ENCODE peak calls at places on chromosomes 13 and 19, in eight cellular contexts. One of them, this sample, is unnamed.

GRCh38 chr13:75694742-75695141 is 58.6 kb downstream of the LMO7 start:
- DNase-seq in activated CD4-positive, alpha-beta T cell treated with anti-CD3 and anti-CD28 coated beads, Interleukin-2, amount 50 U/mL, for 1 hour: no peak
- DNase-seq in LHCN-M2: no peak
- DNase-seq in T-helper 17 cell: no peak
- DNase-seq in stimulated activated CD4-positive, alpha-beta T cell treated with anti-CD3 and anti-CD28 coated beads, Interleukin-4, amount 100 ng/mL, for 4 hours: no peak
- DNase-seq in activated CD4-positive, CD25-positive, alpha-beta regulatory T cell: no peak
- DNase-seq in endothelial cell of umbilical vein: no peak
- DNase-seq in KG1: no peak
- DNase-seq in this sample: no peak

GRCh38 chr19:53786744-53787143 is 37.4 kb downstream of the NLRP12 start:
- DNase-seq in activated CD4-positive, alpha-beta T cell treated with anti-CD3 and anti-CD28 coated beads, Interleukin-2, amount 50 U/mL, for 1 hour: no peak
- DNase-seq in LHCN-M2: no peak
- DNase-seq in T-helper 17 cell: no peak
- DNase-seq in stimulated activated CD4-positive, alpha-beta T cell treated with anti-CD3 and anti-CD28 coated beads, Interleukin-4, amount 100 ng/mL, for 4 hours: no peak
- DNase-seq in activated CD4-positive, CD25-positive, alpha-beta regulatory T cell: no peak
- DNase-seq in endothelial cell of umbilical vein: no peak
- DNase-seq in KG1: no peak
- DNase-seq in this sample: no peak

GRCh38 chr19:51359294-51359693 is 6.9 kb downstream of the ETFB start:
- DNase-seq in activated CD4-positive, alpha-beta T cell treated with anti-CD3 and anti-CD28 coated beads, Interleukin-2, amount 50 U/mL, for 1 hour: no peak
- DNase-seq in LHCN-M2: peak
- DNase-seq in T-helper 17 cell: no peak
- DNase-seq in stimulated activated CD4-positive, alpha-beta T cell treated with anti-CD3 and anti-CD28 coated beads, Interleukin-4, amount 100 ng/mL, for 4 hours: no peak
- DNase-seq in activated CD4-positive, CD25-positive, alpha-beta regulatory T cell: no peak
- DNase-seq in endothelial cell of umbilical vein: no peak
- DNase-seq in KG1: no peak
- DNase-seq in this sample: peak

GRCh38 chr13:72163671-72164070 is 296.7 kb upstream of the DACH1 start:
- DNase-seq in activated CD4-positive, alpha-beta T cell treated with anti-CD3 and anti-CD28 coated beads, Interleukin-2, amount 50 U/mL, for 1 hour: no peak
- DNase-seq in LHCN-M2: peak
- DNase-seq in T-helper 17 cell: no peak
- DNase-seq in stimulated activated CD4-positive, alpha-beta T cell treated with anti-CD3 and anti-CD28 coated beads, Interleukin-4, amount 100 ng/mL, for 4 hours: no peak
- DNase-seq in activated CD4-positive, CD25-positive, alpha-beta regulatory T cell: no peak
- DNase-seq in endothelial cell of umbilical vein: no peak
- DNase-seq in KG1: no peak
- DNase-seq in this sample: no peak

GRCh38 chr19:16460454-16460853 is 11.3 kb downstream of the EPS15L1 start:
- DNase-seq in activated CD4-positive, alpha-beta T cell treated with anti-CD3 and anti-CD28 coated beads, Interleukin-2, amount 50 U/mL, for 1 hour: no peak
- DNase-seq in LHCN-M2: no peak
- DNase-seq in T-helper 17 cell: no peak
- DNase-seq in stimulated activated CD4-positive, alpha-beta T cell treated with anti-CD3 and anti-CD28 coated beads, Interleukin-4, amount 100 ng/mL, for 4 hours: no peak
- DNase-seq in activated CD4-positive, CD25-positive, alpha-beta regulatory T cell: no peak
- DNase-seq in endothelial cell of umbilical vein: no peak
- DNase-seq in KG1: no peak
- DNase-seq in this sample: no peak

GRCh38 chr13:97194473-97194872 is 27.7 kb upstream of the MBNL2 start:
- DNase-seq in activated CD4-positive, alpha-beta T cell treated with anti-CD3 and anti-CD28 coated beads, Interleukin-2, amount 50 U/mL, for 1 hour: no peak
- DNase-seq in LHCN-M2: peak
- DNase-seq in T-helper 17 cell: no peak
- DNase-seq in stimulated activated CD4-positive, alpha-beta T cell treated with anti-CD3 and anti-CD28 coated beads, Interleukin-4, amount 100 ng/mL, for 4 hours: no peak
- DNase-seq in activated CD4-positive, CD25-positive, alpha-beta regulatory T cell: no peak
- DNase-seq in endothelial cell of umbilical vein: peak
- DNase-seq in KG1: no peak
- DNase-seq in this sample: peak

GRCh38 chr13:80604094-80604493 is 263.2 kb upstream of the SPRY2 start:
- DNase-seq in activated CD4-positive, alpha-beta T cell treated with anti-CD3 and anti-CD28 coated beads, Interleukin-2, amount 50 U/mL, for 1 hour: no peak
- DNase-seq in LHCN-M2: peak
- DNase-seq in T-helper 17 cell: no peak
- DNase-seq in stimulated activated CD4-positive, alpha-beta T cell treated with anti-CD3 and anti-CD28 coated beads, Interleukin-4, amount 100 ng/mL, for 4 hours: no peak
- DNase-seq in activated CD4-positive, CD25-positive, alpha-beta regulatory T cell: no peak
- DNase-seq in endothelial cell of umbilical vein: no peak
- DNase-seq in KG1: no peak
- DNase-seq in this sample: no peak

GRCh38 chr13:29536853-29537252 is 58.6 kb downstream of the SLC7A1 start:
- DNase-seq in activated CD4-positive, alpha-beta T cell treated with anti-CD3 and anti-CD28 coated beads, Interleukin-2, amount 50 U/mL, for 1 hour: no peak
- DNase-seq in LHCN-M2: no peak
- DNase-seq in T-helper 17 cell: no peak
- DNase-seq in stimulated activated CD4-positive, alpha-beta T cell treated with anti-CD3 and anti-CD28 coated beads, Interleukin-4, amount 100 ng/mL, for 4 hours: no peak
- DNase-seq in activated CD4-positive, CD25-positive, alpha-beta regulatory T cell: no peak
- DNase-seq in endothelial cell of umbilical vein: no peak
- DNase-seq in KG1: no peak
- DNase-seq in this sample: no peak

GRCh38 chr13:99312493-99312883 is 5.3 kb upstream of the GPR183 start:
- DNase-seq in activated CD4-positive, alpha-beta T cell treated with anti-CD3 and anti-CD28 coated beads, Interleukin-2, amount 50 U/mL, for 1 hour: no peak
- DNase-seq in LHCN-M2: peak
- DNase-seq in T-helper 17 cell: no peak
- DNase-seq in stimulated activated CD4-positive, alpha-beta T cell treated with anti-CD3 and anti-CD28 coated beads, Interleukin-4, amount 100 ng/mL, for 4 hours: no peak
- DNase-seq in activated CD4-positive, CD25-positive, alpha-beta regulatory T cell: no peak
- DNase-seq in endothelial cell of umbilical vein: no peak
- DNase-seq in KG1: peak
- DNase-seq in this sample: peak

GRCh38 chr13:46134961-46135522 is 30.2 kb upstream of the CPB2 start:
- DNase-seq in activated CD4-positive, alpha-beta T cell treated with anti-CD3 and anti-CD28 coated beads, Interleukin-2, amount 50 U/mL, for 1 hour: no peak
- DNase-seq in LHCN-M2: no peak
- DNase-seq in T-helper 17 cell: no peak
- DNase-seq in stimulated activated CD4-positive, alpha-beta T cell treated with anti-CD3 and anti-CD28 coated beads, Interleukin-4, amount 100 ng/mL, for 4 hours: no peak
- DNase-seq in activated CD4-positive, CD25-positive, alpha-beta regulatory T cell: no peak
- DNase-seq in endothelial cell of umbilical vein: no peak
- DNase-seq in KG1: no peak
- DNase-seq in this sample: peak

GRCh38 chr13:20475927-20476691 is 49.5 kb downstream of the CRYL1 start:
- DNase-seq in activated CD4-positive, alpha-beta T cell treated with anti-CD3 and anti-CD28 coated beads, Interleukin-2, amount 50 U/mL, for 1 hour: peak
- DNase-seq in LHCN-M2: no peak
- DNase-seq in T-helper 17 cell: peak
- DNase-seq in stimulated activated CD4-positive, alpha-beta T cell treated with anti-CD3 and anti-CD28 coated beads, Interleukin-4, amount 100 ng/mL, for 4 hours: peak
- DNase-seq in activated CD4-positive, CD25-positive, alpha-beta regulatory T cell: peak
- DNase-seq in endothelial cell of umbilical vein: no peak
- DNase-seq in KG1: peak
- DNase-seq in this sample: no peak

GRCh38 chr13:98839826-98840769 is 87.6 kb upstream of the SLC15A1 start:
- DNase-seq in activated CD4-positive, alpha-beta T cell treated with anti-CD3 and anti-CD28 coated beads, Interleukin-2, amount 50 U/mL, for 1 hour: peak
- DNase-seq in LHCN-M2: peak
- DNase-seq in T-helper 17 cell: peak
- DNase-seq in stimulated activated CD4-positive, alpha-beta T cell treated with anti-CD3 and anti-CD28 coated beads, Interleukin-4, amount 100 ng/mL, for 4 hours: peak
- DNase-seq in activated CD4-positive, CD25-positive, alpha-beta regulatory T cell: no peak
- DNase-seq in endothelial cell of umbilical vein: peak
- DNase-seq in KG1: no peak
- DNase-seq in this sample: peak

GRCh38 chr13:68173111-68173510 is 943.0 kb upstream of the PCDH9 start:
- DNase-seq in activated CD4-positive, alpha-beta T cell treated with anti-CD3 and anti-CD28 coated beads, Interleukin-2, amount 50 U/mL, for 1 hour: no peak
- DNase-seq in LHCN-M2: peak
- DNase-seq in T-helper 17 cell: no peak
- DNase-seq in stimulated activated CD4-positive, alpha-beta T cell treated with anti-CD3 and anti-CD28 coated beads, Interleukin-4, amount 100 ng/mL, for 4 hours: no peak
- DNase-seq in activated CD4-positive, CD25-positive, alpha-beta regulatory T cell: no peak
- DNase-seq in endothelial cell of umbilical vein: no peak
- DNase-seq in KG1: no peak
- DNase-seq in this sample: no peak

GRCh38 chr19:49497047-49497789 is 984 bp downstream of the RPS11 start:
- DNase-seq in activated CD4-positive, alpha-beta T cell treated with anti-CD3 and anti-CD28 coated beads, Interleukin-2, amount 50 U/mL, for 1 hour: peak
- DNase-seq in LHCN-M2: peak
- DNase-seq in T-helper 17 cell: peak
- DNase-seq in stimulated activated CD4-positive, alpha-beta T cell treated with anti-CD3 and anti-CD28 coated beads, Interleukin-4, amount 100 ng/mL, for 4 hours: peak
- DNase-seq in activated CD4-positive, CD25-positive, alpha-beta regulatory T cell: peak
- DNase-seq in endothelial cell of umbilical vein: peak
- DNase-seq in KG1: peak
- DNase-seq in this sample: peak

GRCh38 chr13:109673477-109673876 is 112.9 kb downstream of the IRS2 start:
- DNase-seq in activated CD4-positive, alpha-beta T cell treated with anti-CD3 and anti-CD28 coated beads, Interleukin-2, amount 50 U/mL, for 1 hour: no peak
- DNase-seq in LHCN-M2: peak
- DNase-seq in T-helper 17 cell: no peak
- DNase-seq in stimulated activated CD4-positive, alpha-beta T cell treated with anti-CD3 and anti-CD28 coated beads, Interleukin-4, amount 100 ng/mL, for 4 hours: no peak
- DNase-seq in activated CD4-positive, CD25-positive, alpha-beta regulatory T cell: no peak
- DNase-seq in endothelial cell of umbilical vein: no peak
- DNase-seq in KG1: no peak
- DNase-seq in this sample: peak

GRCh38 chr19:13751436-13751835 is 12.9 kb upstream of the MRI1 start:
- DNase-seq in activated CD4-positive, alpha-beta T cell treated with anti-CD3 and anti-CD28 coated beads, Interleukin-2, amount 50 U/mL, for 1 hour: no peak
- DNase-seq in LHCN-M2: no peak
- DNase-seq in T-helper 17 cell: no peak
- DNase-seq in stimulated activated CD4-positive, alpha-beta T cell treated with anti-CD3 and anti-CD28 coated beads, Interleukin-4, amount 100 ng/mL, for 4 hours: no peak
- DNase-seq in activated CD4-positive, CD25-positive, alpha-beta regulatory T cell: no peak
- DNase-seq in endothelial cell of umbilical vein: no peak
- DNase-seq in KG1: no peak
- DNase-seq in this sample: no peak

GRCh38 chr19:38741670-38742069 is 2.6 kb downstream of the CAPN12 start:
- DNase-seq in activated CD4-positive, alpha-beta T cell treated with anti-CD3 and anti-CD28 coated beads, Interleukin-2, amount 50 U/mL, for 1 hour: no peak
- DNase-seq in LHCN-M2: no peak
- DNase-seq in T-helper 17 cell: no peak
- DNase-seq in stimulated activated CD4-positive, alpha-beta T cell treated with anti-CD3 and anti-CD28 coated beads, Interleukin-4, amount 100 ng/mL, for 4 hours: no peak
- DNase-seq in activated CD4-positive, CD25-positive, alpha-beta regulatory T cell: no peak
- DNase-seq in endothelial cell of umbilical vein: no peak
- DNase-seq in KG1: no peak
- DNase-seq in this sample: peak

This sample was measured in foreskin fibroblast.